ENCODE peak calls at places on chromosomes 11 and 22, in six cellular contexts. One of them, this sample, is unnamed.

GRCh38 chr11:1728931-1729691 is 21.3 kb downstream of the IFITM10 start:
- DNase-seq in upper lobe of right lung: no peak
- DNase-seq in CD4-positive, CD25-positive, alpha-beta regulatory T cell: no peak
- DNase-seq in tibial artery: peak; percentile 59
- DNase-seq in CD8-positive, alpha-beta memory T cell: no peak
- DNase-seq in heart left ventricle: no peak
- DNase-seq in this sample: no peak

GRCh38 chr11:116733959-116734517 is 38.7 kb downstream of the BUD13 start:
- DNase-seq in upper lobe of right lung: no peak
- DNase-seq in CD4-positive, CD25-positive, alpha-beta regulatory T cell: no peak
- DNase-seq in tibial artery: peak; percentile 10
- DNase-seq in CD8-positive, alpha-beta memory T cell: no peak
- DNase-seq in heart left ventricle: no peak
- DNase-seq in this sample: no peak

GRCh38 chr11:118305726-118306125 is 1.2 kb downstream of the CD3E start:
- DNase-seq in upper lobe of right lung: no peak
- DNase-seq in CD4-positive, CD25-positive, alpha-beta regulatory T cell: peak; percentile 75
- DNase-seq in tibial artery: no peak
- DNase-seq in CD8-positive, alpha-beta memory T cell: peak; percentile 77
- DNase-seq in heart left ventricle: no peak
- DNase-seq in this sample: no peak

GRCh38 chr11:11981840-11982239 is 26.6 kb downstream of the DKK3 start:
- DNase-seq in upper lobe of right lung: peak; percentile 30
- DNase-seq in CD4-positive, CD25-positive, alpha-beta regulatory T cell: no peak
- DNase-seq in tibial artery: peak; percentile 56
- DNase-seq in CD8-positive, alpha-beta memory T cell: no peak
- DNase-seq in heart left ventricle: no peak
- DNase-seq in this sample: no peak

GRCh38 chr11:2325719-2326118 is 23.9 kb downstream of the TSPAN32 start:
- DNase-seq in upper lobe of right lung: peak; percentile 59
- DNase-seq in CD4-positive, CD25-positive, alpha-beta regulatory T cell: no peak
- DNase-seq in tibial artery: no peak
- DNase-seq in CD8-positive, alpha-beta memory T cell: no peak
- DNase-seq in heart left ventricle: peak; percentile 80
- DNase-seq in this sample: no peak

GRCh38 chr11:117473692-117474091 is 146.0 kb downstream of the CEP164 start:
- DNase-seq in upper lobe of right lung: no peak
- DNase-seq in CD4-positive, CD25-positive, alpha-beta regulatory T cell: no peak
- DNase-seq in tibial artery: no peak
- DNase-seq in CD8-positive, alpha-beta memory T cell: no peak
- DNase-seq in heart left ventricle: no peak
- DNase-seq in this sample: no peak

GRCh38 chr11:77112641-77113381 is 10.2 kb downstream of the OMP start:
- DNase-seq in upper lobe of right lung: no peak
- DNase-seq in CD4-positive, CD25-positive, alpha-beta regulatory T cell: no peak
- DNase-seq in tibial artery: no peak
- DNase-seq in CD8-positive, alpha-beta memory T cell: no peak
- DNase-seq in heart left ventricle: no peak
- DNase-seq in this sample: no peak

GRCh38 chr11:34866375-34866774 is 49.8 kb downstream of the APIP start:
- DNase-seq in upper lobe of right lung: no peak
- DNase-seq in CD4-positive, CD25-positive, alpha-beta regulatory T cell: no peak
- DNase-seq in tibial artery: no peak
- DNase-seq in CD8-positive, alpha-beta memory T cell: no peak
- DNase-seq in heart left ventricle: no peak
- DNase-seq in this sample: no peak

GRCh38 chr11:113162590-113162961 is 151.8 kb upstream of the TTC12 start:
- DNase-seq in upper lobe of right lung: no peak
- DNase-seq in CD4-positive, CD25-positive, alpha-beta regulatory T cell: no peak
- DNase-seq in tibial artery: no peak
- DNase-seq in CD8-positive, alpha-beta memory T cell: no peak
- DNase-seq in heart left ventricle: peak; percentile 43
- DNase-seq in this sample: no peak

GRCh38 chr11:40797981-40798380 is 661.5 kb downstream of the LRRC4C start:
- DNase-seq in upper lobe of right lung: no peak
- DNase-seq in CD4-positive, CD25-positive, alpha-beta regulatory T cell: no peak
- DNase-seq in tibial artery: no peak
- DNase-seq in CD8-positive, alpha-beta memory T cell: no peak
- DNase-seq in heart left ventricle: no peak
- DNase-seq in this sample: no peak

GRCh38 chr11:111770581-111771134 is 4.5 kb upstream of the PPP2R1B start:
- DNase-seq in upper lobe of right lung: no peak
- DNase-seq in CD4-positive, CD25-positive, alpha-beta regulatory T cell: no peak
- DNase-seq in tibial artery: no peak
- DNase-seq in CD8-positive, alpha-beta memory T cell: no peak
- DNase-seq in heart left ventricle: no peak
- DNase-seq in this sample: no peak

GRCh38 chr11:59292611-59293010 is 66.1 kb upstream of the OR5AN1 start:
- DNase-seq in upper lobe of right lung: no peak
- DNase-seq in CD4-positive, CD25-positive, alpha-beta regulatory T cell: no peak
- DNase-seq in tibial artery: no peak
- DNase-seq in CD8-positive, alpha-beta memory T cell: no peak
- DNase-seq in heart left ventricle: no peak
- DNase-seq in this sample: no peak

GRCh38 chr11:91730071-91730470 is 494.5 kb upstream of the FAT3 start:
- DNase-seq in upper lobe of right lung: no peak
- DNase-seq in CD4-positive, CD25-positive, alpha-beta regulatory T cell: no peak
- DNase-seq in tibial artery: no peak
- DNase-seq in CD8-positive, alpha-beta memory T cell: no peak
- DNase-seq in heart left ventricle: no peak
- DNase-seq in this sample: no peak

GRCh38 chr11:30763951-30764350 is 177.8 kb upstream of the MPPED2 start:
- DNase-seq in upper lobe of right lung: no peak
- DNase-seq in CD4-positive, CD25-positive, alpha-beta regulatory T cell: no peak
- DNase-seq in tibial artery: no peak
- DNase-seq in CD8-positive, alpha-beta memory T cell: no peak
- DNase-seq in heart left ventricle: no peak
- DNase-seq in this sample: no peak

GRCh38 chr11:56509439-56509838 is 18.3 kb upstream of the OR5M8 start:
- DNase-seq in upper lobe of right lung: no peak
- DNase-seq in CD4-positive, CD25-positive, alpha-beta regulatory T cell: no peak
- DNase-seq in tibial artery: no peak
- DNase-seq in CD8-positive, alpha-beta memory T cell: no peak
- DNase-seq in heart left ventricle: no peak
- DNase-seq in this sample: no peak

GRCh38 chr11:112156153-112156552 is 7.7 kb downstream of the IL18 start:
- DNase-seq in upper lobe of right lung: no peak
- DNase-seq in CD4-positive, CD25-positive, alpha-beta regulatory T cell: no peak
- DNase-seq in tibial artery: no peak
- DNase-seq in CD8-positive, alpha-beta memory T cell: no peak
- DNase-seq in heart left ventricle: no peak
- DNase-seq in this sample: no peak

GRCh38 chr11:61587951-61588695 is 7.2 kb upstream of the SYT7 start:
- DNase-seq in upper lobe of right lung: peak; percentile 86
- DNase-seq in CD4-positive, CD25-positive, alpha-beta regulatory T cell: peak; percentile 45
- DNase-seq in tibial artery: no peak
- DNase-seq in CD8-positive, alpha-beta memory T cell: peak; percentile 76
- DNase-seq in heart left ventricle: peak; percentile 72
- DNase-seq in this sample: peak; percentile 34

GRCh38 chr11:75133976-75134375 is 16.9 kb upstream of the SLCO2B1 start:
- DNase-seq in upper lobe of right lung: no peak
- DNase-seq in CD4-positive, CD25-positive, alpha-beta regulatory T cell: no peak
- DNase-seq in tibial artery: no peak
- DNase-seq in CD8-positive, alpha-beta memory T cell: no peak
- DNase-seq in heart left ventricle: no peak
- DNase-seq in this sample: no peak

GRCh38 chr11:125871391-125872137 is 15.9 kb upstream of the HYLS1 start:
- DNase-seq in upper lobe of right lung: no peak
- DNase-seq in CD4-positive, CD25-positive, alpha-beta regulatory T cell: peak; percentile 4
- DNase-seq in tibial artery: no peak
- DNase-seq in CD8-positive, alpha-beta memory T cell: no peak
- DNase-seq in heart left ventricle: peak; percentile 29
- DNase-seq in this sample: no peak

GRCh38 chr11:86807356-86807755 is 7.0 kb downstream of the PRSS23 start:
- DNase-seq in upper lobe of right lung: no peak
- DNase-seq in CD4-positive, CD25-positive, alpha-beta regulatory T cell: no peak
- DNase-seq in tibial artery: no peak
- DNase-seq in CD8-positive, alpha-beta memory T cell: no peak
- DNase-seq in heart left ventricle: no peak
- DNase-seq in this sample: no peak

GRCh38 chr11:86806903-86807302 is 6.6 kb downstream of the PRSS23 start:
- DNase-seq in upper lobe of right lung: no peak
- DNase-seq in CD4-positive, CD25-positive, alpha-beta regulatory T cell: no peak
- DNase-seq in tibial artery: no peak
- DNase-seq in CD8-positive, alpha-beta memory T cell: no peak
- DNase-seq in heart left ventricle: no peak
- DNase-seq in this sample: no peak

GRCh38 chr11:86812322-86812670 is 12.0 kb downstream of the PRSS23 start:
- DNase-seq in upper lobe of right lung: no peak
- DNase-seq in CD4-positive, CD25-positive, alpha-beta regulatory T cell: no peak
- DNase-seq in tibial artery: no peak
- DNase-seq in CD8-positive, alpha-beta memory T cell: no peak
- DNase-seq in heart left ventricle: no peak
- DNase-seq in this sample: no peak

GRCh38 chr11:86811637-86812321 is 11.4 kb downstream of the PRSS23 start:
- DNase-seq in upper lobe of right lung: no peak
- DNase-seq in CD4-positive, CD25-positive, alpha-beta regulatory T cell: no peak
- DNase-seq in tibial artery: no peak
- DNase-seq in CD8-positive, alpha-beta memory T cell: no peak
- DNase-seq in heart left ventricle: no peak
- DNase-seq in this sample: no peak

DNA sequence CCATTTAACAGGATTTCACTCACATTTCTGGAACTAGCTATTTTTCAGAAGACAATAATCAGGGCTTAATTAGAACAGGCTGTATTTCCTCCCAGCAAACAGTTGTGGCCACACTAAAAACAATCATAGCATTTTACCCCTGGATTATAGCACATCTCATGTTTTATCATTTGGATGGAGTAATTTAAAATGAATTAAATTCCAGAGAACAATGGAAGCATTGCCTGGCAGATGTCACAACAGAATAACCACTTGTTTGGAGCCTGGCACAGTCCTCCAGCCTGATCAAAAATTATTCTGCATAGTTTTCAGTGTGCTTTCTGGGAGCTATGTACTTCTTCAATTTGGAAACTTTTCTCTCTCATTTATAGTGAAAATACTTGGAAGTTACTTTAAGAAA is 9.2 kb downstream of the PRSS23 start:
- DNase-seq in upper lobe of right lung: no peak
- DNase-seq in CD4-positive, CD25-positive, alpha-beta regulatory T cell: no peak
- DNase-seq in tibial artery: no peak
- DNase-seq in CD8-positive, alpha-beta memory T cell: no peak
- DNase-seq in heart left ventricle: no peak
- DNase-seq in this sample: no peak
- H3K4me1 ChIP-seq in upper lobe of right lung: no peaks in the 10 kb centered on the region
- H3K4me1 ChIP-seq in CD4-positive, CD25-positive, alpha-beta regulatory T cell: no peaks in the 10 kb centered on the region
- H3K4me1 ChIP-seq in tibial artery: peaks cover 42% of the 10 kb centered on the region
- H3K4me1 ChIP-seq in CD8-positive, alpha-beta memory T cell: peaks cover 18% of the 10 kb centered on the region
- H3K4me1 ChIP-seq in heart left ventricle: peaks cover 11% of the 10 kb centered on the region
- H3K4me1 ChIP-seq in this sample: no peaks in the 10 kb centered on the region

DNA sequence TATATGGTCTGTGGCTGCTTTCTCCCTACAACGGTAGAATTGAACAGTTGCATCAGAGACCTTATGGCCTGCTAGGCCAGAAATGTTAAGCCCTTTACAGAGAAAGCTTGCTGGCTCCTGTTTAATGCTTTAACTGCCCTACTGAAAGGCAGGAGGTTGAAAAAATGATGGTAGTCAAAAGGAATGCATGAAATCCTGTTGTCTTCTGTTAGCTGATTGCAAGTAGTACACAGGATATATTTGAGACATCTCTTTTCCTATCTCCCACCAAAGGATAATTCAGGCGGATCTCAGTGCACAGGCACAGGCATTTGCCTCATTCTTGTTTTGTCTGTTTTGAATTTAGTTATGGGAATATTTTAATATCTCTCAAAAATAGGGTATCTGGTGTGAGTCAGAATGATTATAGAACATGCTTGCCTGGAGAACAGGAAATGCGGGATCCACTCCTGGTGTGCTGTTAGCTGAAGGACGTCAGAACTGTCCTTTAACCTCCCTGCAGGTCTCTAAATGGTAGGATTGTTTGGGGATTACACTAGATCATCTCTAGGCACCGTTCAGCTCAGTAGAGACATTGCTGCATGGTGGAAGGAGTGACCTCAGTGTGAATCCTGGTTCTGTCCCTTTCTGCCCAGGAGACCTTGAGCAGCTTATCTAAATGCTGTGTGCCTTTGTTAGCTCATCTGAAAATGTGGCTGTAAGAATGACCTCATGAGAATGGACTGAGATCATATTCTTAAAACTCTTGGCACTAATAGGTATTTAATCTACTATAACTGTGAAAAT is 49.5 kb downstream of the PACS1 start:
- DNase-seq in upper lobe of right lung: no peak
- DNase-seq in CD4-positive, CD25-positive, alpha-beta regulatory T cell: no peak
- DNase-seq in tibial artery: no peak
- DNase-seq in CD8-positive, alpha-beta memory T cell: no peak
- DNase-seq in heart left ventricle: no peak
- DNase-seq in this sample: no peak
- H3K4me1 ChIP-seq in upper lobe of right lung: peaks cover 37% of the 10 kb centered on the region
- H3K4me1 ChIP-seq in CD4-positive, CD25-positive, alpha-beta regulatory T cell: peaks cover 77% of the 10 kb centered on the region
- H3K4me1 ChIP-seq in tibial artery: peaks cover 6% of the 10 kb centered on the region
- H3K4me1 ChIP-seq in CD8-positive, alpha-beta memory T cell: peaks cover 84% of the 10 kb centered on the region
- H3K4me1 ChIP-seq in heart left ventricle: peaks cover 64% of the 10 kb centered on the region
- H3K4me1 ChIP-seq in this sample: peaks cover 57% of the 10 kb centered on the region

DNA sequence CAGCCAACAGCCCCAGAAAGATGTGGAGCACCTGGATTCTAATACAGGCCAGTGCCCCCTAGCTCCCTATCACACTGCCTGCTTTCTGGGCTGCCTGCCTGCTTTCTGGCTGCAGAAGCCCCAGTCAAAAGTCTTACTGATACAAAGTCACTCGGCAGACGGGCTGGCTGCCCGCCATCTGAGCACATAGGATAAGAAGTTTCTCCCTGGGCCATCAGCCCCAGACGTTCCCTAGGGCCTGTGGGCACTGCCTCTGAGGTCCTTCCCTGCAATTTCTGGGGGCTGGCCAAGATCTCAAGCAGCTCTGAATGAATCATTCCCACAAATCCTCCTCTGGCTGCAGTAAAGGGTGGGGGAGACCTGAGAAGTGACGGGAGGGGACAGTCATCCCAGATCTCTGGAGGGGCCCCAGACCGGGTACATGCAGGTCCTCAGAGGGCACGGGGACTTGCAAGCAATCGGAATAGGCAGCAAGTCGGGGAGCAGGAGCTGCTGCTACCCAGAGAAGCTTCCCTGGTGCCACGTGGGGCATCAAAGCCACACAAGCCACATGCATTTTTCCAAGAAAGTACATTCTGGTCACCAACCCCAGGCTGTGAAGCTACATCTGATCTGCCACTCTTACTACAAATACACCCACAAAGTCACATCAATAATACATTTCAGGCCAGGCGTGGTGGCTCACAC is 4.7 kb downstream of the TPST2 start:
- DNase-seq in upper lobe of right lung: peak; percentile 81
- DNase-seq in CD4-positive, CD25-positive, alpha-beta regulatory T cell: no peak
- DNase-seq in tibial artery: peak; percentile 78
- DNase-seq in CD8-positive, alpha-beta memory T cell: no peak
- DNase-seq in heart left ventricle: peak; percentile 89
- DNase-seq in this sample: no peak
- H3K4me1 ChIP-seq in upper lobe of right lung: peaks cover 20% of the 10 kb centered on the region
- H3K4me1 ChIP-seq in CD4-positive, CD25-positive, alpha-beta regulatory T cell: peaks cover 44% of the 10 kb centered on the region
- H3K4me1 ChIP-seq in tibial artery: peaks cover 16% of the 10 kb centered on the region
- H3K4me1 ChIP-seq in CD8-positive, alpha-beta memory T cell: peaks cover 56% of the 10 kb centered on the region
- H3K4me1 ChIP-seq in heart left ventricle: peaks cover 39% of the 10 kb centered on the region
- H3K4me1 ChIP-seq in this sample: peaks cover 19% of the 10 kb centered on the region

DNA sequence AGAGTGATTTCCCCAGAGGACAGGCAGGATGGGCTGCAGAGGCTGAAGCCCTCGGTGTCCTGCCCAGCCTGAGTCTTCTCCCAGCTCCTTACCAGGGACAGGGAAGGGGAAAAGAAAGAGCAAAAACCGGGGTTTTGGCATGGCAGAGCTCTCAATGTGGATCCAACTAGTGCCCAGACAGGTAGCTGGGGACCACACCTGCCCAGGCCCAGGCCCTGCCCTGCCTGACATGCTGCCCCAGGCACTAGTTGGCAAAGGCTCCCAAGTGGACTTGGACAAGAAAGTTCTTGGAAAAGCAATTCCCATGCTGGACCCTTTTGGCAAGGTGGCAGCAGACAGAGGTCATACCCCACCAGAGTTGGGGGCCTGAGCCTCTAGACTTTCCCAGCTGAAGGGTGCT is 31.1 kb downstream of the NECTIN1 start:
- DNase-seq in upper lobe of right lung: no peak
- DNase-seq in CD4-positive, CD25-positive, alpha-beta regulatory T cell: no peak
- DNase-seq in tibial artery: no peak
- DNase-seq in CD8-positive, alpha-beta memory T cell: no peak
- DNase-seq in heart left ventricle: no peak
- DNase-seq in this sample: no peak
- H3K4me1 ChIP-seq in upper lobe of right lung: peaks cover 9% of the 10 kb centered on the region
- H3K4me1 ChIP-seq in CD4-positive, CD25-positive, alpha-beta regulatory T cell: no peaks in the 10 kb centered on the region
- H3K4me1 ChIP-seq in tibial artery: peaks cover 3% of the 10 kb centered on the region
- H3K4me1 ChIP-seq in CD8-positive, alpha-beta memory T cell: no peaks in the 10 kb centered on the region
- H3K4me1 ChIP-seq in heart left ventricle: peaks cover 51% of the 10 kb centered on the region
- H3K4me1 ChIP-seq in this sample: no peaks in the 10 kb centered on the region